ENCODE peak calls at places on chromosomes 11 and 22, in ten cellular contexts. One of them, this sample, is unnamed.

GRCh38 chr22:20463324-20464095 is 25.9 kb upstream of the SCARF2 start:
- DNase-seq in iPS-NIHi11: no peak
- DNase-seq in A172: no peak
- DNase-seq in heart right ventricle: no peak
- DNase-seq in sigmoid colon: no peak
- DNase-seq in GM04504: no peak
- DNase-seq in esophagus squamous epithelium: no peak
- DNase-seq in colonic mucosa: no peak
- DNase-seq in astrocyte of the cerebellum: no peak
- DNase-seq in KG1: peak
- DNase-seq in this sample: no peak

GRCh38 chr11:65612691-65613090 is 1.3 kb downstream of the MAP3K11 start:
- DNase-seq in colonic mucosa: no peak
- DNase-seq in A172: no peak
- DNase-seq in iPS-NIHi11: no peak
- DNase-seq in sigmoid colon: no peak
- DNase-seq in heart right ventricle: no peak
- DNase-seq in esophagus squamous epithelium: no peak
- DNase-seq in GM04504: no peak
- DNase-seq in KG1: no peak
- DNase-seq in astrocyte of the cerebellum: no peak
- DNase-seq in this sample: no peak

GRCh38 chr11:111170761-111171379 is 74.7 kb upstream of the POU2AF2 start:
- DNase-seq in esophagus squamous epithelium: no peak
- DNase-seq in KG1: no peak
- DNase-seq in iPS-NIHi11: no peak
- DNase-seq in astrocyte of the cerebellum: no peak
- DNase-seq in GM04504: no peak
- DNase-seq in heart right ventricle: no peak
- DNase-seq in sigmoid colon: no peak
- DNase-seq in colonic mucosa: no peak
- DNase-seq in A172: no peak
- DNase-seq in this sample: no peak

GRCh38 chr11:32426192-32426591 is 9.1 kb downstream of the WT1 start:
- DNase-seq in colonic mucosa: no peak
- DNase-seq in sigmoid colon: no peak
- DNase-seq in GM04504: no peak
- DNase-seq in A172: no peak
- DNase-seq in astrocyte of the cerebellum: no peak
- DNase-seq in heart right ventricle: no peak
- DNase-seq in esophagus squamous epithelium: no peak
- DNase-seq in KG1: no peak
- DNase-seq in iPS-NIHi11: no peak
- DNase-seq in this sample: no peak

GRCh38 chr11:76096552-76096951 is 109.8 kb downstream of the WNT11 start:
- DNase-seq in astrocyte of the cerebellum: no peak
- DNase-seq in iPS-NIHi11: no peak
- DNase-seq in sigmoid colon: no peak
- DNase-seq in esophagus squamous epithelium: no peak
- DNase-seq in GM04504: no peak
- DNase-seq in KG1: no peak
- DNase-seq in colonic mucosa: no peak
- DNase-seq in A172: no peak
- DNase-seq in heart right ventricle: no peak
- DNase-seq in this sample: no peak

GRCh38 chr11:68976563-68976962 is 4.2 kb downstream of the MRGPRD start:
- DNase-seq in esophagus squamous epithelium: no peak
- DNase-seq in KG1: no peak
- DNase-seq in astrocyte of the cerebellum: no peak
- DNase-seq in colonic mucosa: no peak
- DNase-seq in GM04504: no peak
- DNase-seq in iPS-NIHi11: no peak
- DNase-seq in heart right ventricle: no peak
- DNase-seq in A172: no peak
- DNase-seq in sigmoid colon: peak
- DNase-seq in this sample: no peak

GRCh38 chr11:108693852-108694251 is 29.0 kb downstream of the DDX10 start:
- DNase-seq in iPS-NIHi11: no peak
- DNase-seq in esophagus squamous epithelium: no peak
- DNase-seq in KG1: no peak
- DNase-seq in heart right ventricle: no peak
- DNase-seq in sigmoid colon: no peak
- DNase-seq in GM04504: peak
- DNase-seq in astrocyte of the cerebellum: no peak
- DNase-seq in A172: peak
- DNase-seq in colonic mucosa: no peak
- DNase-seq in this sample: no peak

GRCh38 chr11:19711911-19712280 is 741 bp upstream of the NAV2 start:
- DNase-seq in heart right ventricle: no peak
- DNase-seq in colonic mucosa: peak
- DNase-seq in iPS-NIHi11: peak
- DNase-seq in sigmoid colon: no peak
- DNase-seq in GM04504: no peak
- DNase-seq in esophagus squamous epithelium: no peak
- DNase-seq in astrocyte of the cerebellum: no peak
- DNase-seq in KG1: no peak
- DNase-seq in A172: no peak
- DNase-seq in this sample: no peak

GRCh38 chr11:46345131-46345597 is 2.1 kb upstream of the DGKZ start:
- DNase-seq in sigmoid colon: no peak
- DNase-seq in colonic mucosa: no peak
- DNase-seq in GM04504: no peak
- DNase-seq in astrocyte of the cerebellum: no peak
- DNase-seq in KG1: peak
- DNase-seq in esophagus squamous epithelium: no peak
- DNase-seq in A172: no peak
- DNase-seq in heart right ventricle: peak
- DNase-seq in iPS-NIHi11: no peak
- DNase-seq in this sample: no peak

GRCh38 chr11:133811850-133812685 is 33.2 kb downstream of the SPATA19 start:
- DNase-seq in iPS-NIHi11: no peak
- DNase-seq in astrocyte of the cerebellum: no peak
- DNase-seq in A172: no peak
- DNase-seq in GM04504: no peak
- DNase-seq in colonic mucosa: no peak
- DNase-seq in sigmoid colon: no peak
- DNase-seq in KG1: no peak
- DNase-seq in heart right ventricle: no peak
- DNase-seq in esophagus squamous epithelium: no peak
- DNase-seq in this sample: no peak

GRCh38 chr22:37331034-37331428 is 48.7 kb downstream of the CYTH4 start:
- DNase-seq in esophagus squamous epithelium: no peak
- DNase-seq in KG1: no peak
- DNase-seq in iPS-NIHi11: no peak
- DNase-seq in GM04504: no peak
- DNase-seq in A172: no peak
- DNase-seq in heart right ventricle: no peak
- DNase-seq in colonic mucosa: no peak
- DNase-seq in sigmoid colon: no peak
- DNase-seq in astrocyte of the cerebellum: peak
- DNase-seq in this sample: no peak

GRCh38 chr11:102615077-102615893 is 9.8 kb downstream of the MMP20 start:
- DNase-seq in iPS-NIHi11: no peak
- DNase-seq in GM04504: no peak
- DNase-seq in A172: no peak
- DNase-seq in colonic mucosa: no peak
- DNase-seq in sigmoid colon: no peak
- DNase-seq in esophagus squamous epithelium: no peak
- DNase-seq in astrocyte of the cerebellum: no peak
- DNase-seq in KG1: no peak
- DNase-seq in heart right ventricle: no peak
- DNase-seq in this sample: no peak

GRCh38 chr11:103234974-103235373 is 125.7 kb downstream of the DYNC2H1 start:
- DNase-seq in iPS-NIHi11: no peak
- DNase-seq in GM04504: peak
- DNase-seq in sigmoid colon: no peak
- DNase-seq in KG1: no peak
- DNase-seq in heart right ventricle: no peak
- DNase-seq in esophagus squamous epithelium: no peak
- DNase-seq in astrocyte of the cerebellum: no peak
- DNase-seq in A172: no peak
- DNase-seq in colonic mucosa: no peak
- DNase-seq in this sample: peak

GRCh38 chr22:32579533-32580220 is 105.1 kb downstream of the FBXO7 start:
- DNase-seq in KG1: no peak
- DNase-seq in colonic mucosa: no peak
- DNase-seq in astrocyte of the cerebellum: peak
- DNase-seq in sigmoid colon: no peak
- DNase-seq in GM04504: no peak
- DNase-seq in A172: peak
- DNase-seq in heart right ventricle: no peak
- DNase-seq in iPS-NIHi11: no peak
- DNase-seq in esophagus squamous epithelium: no peak
- DNase-seq in this sample: no peak

GRCh38 chr11:65456418-65456817 is 33.8 kb downstream of the NEAT1 start:
- DNase-seq in heart right ventricle: no peak
- DNase-seq in GM04504: peak
- DNase-seq in colonic mucosa: no peak
- DNase-seq in sigmoid colon: no peak
- DNase-seq in KG1: no peak
- DNase-seq in astrocyte of the cerebellum: no peak
- DNase-seq in A172: no peak
- DNase-seq in esophagus squamous epithelium: no peak
- DNase-seq in iPS-NIHi11: no peak
- DNase-seq in this sample: no peak

GRCh38 chr22:33565580-33565995 is 354.7 kb downstream of the LARGE1 start:
- DNase-seq in heart right ventricle: peak
- DNase-seq in A172: no peak
- DNase-seq in colonic mucosa: no peak
- DNase-seq in astrocyte of the cerebellum: no peak
- DNase-seq in iPS-NIHi11: no peak
- DNase-seq in esophagus squamous epithelium: no peak
- DNase-seq in GM04504: no peak
- DNase-seq in KG1: no peak
- DNase-seq in sigmoid colon: no peak
- DNase-seq in this sample: no peak

GRCh38 chr22:29480512-29481264 is 670 bp downstream of the NEFH start:
- DNase-seq in iPS-NIHi11: peak
- DNase-seq in heart right ventricle: no peak
- DNase-seq in sigmoid colon: no peak
- DNase-seq in esophagus squamous epithelium: no peak
- DNase-seq in A172: no peak
- DNase-seq in GM04504: no peak
- DNase-seq in KG1: no peak
- DNase-seq in astrocyte of the cerebellum: peak
- DNase-seq in colonic mucosa: no peak
- DNase-seq in this sample: no peak

GRCh38 chr22:32341122-32341740 is 16.4 kb upstream of the RFPL3 start:
- DNase-seq in iPS-NIHi11: no peak
- DNase-seq in astrocyte of the cerebellum: no peak
- DNase-seq in esophagus squamous epithelium: no peak
- DNase-seq in A172: no peak
- DNase-seq in GM04504: no peak
- DNase-seq in heart right ventricle: no peak
- DNase-seq in KG1: no peak
- DNase-seq in colonic mucosa: no peak
- DNase-seq in sigmoid colon: no peak
- DNase-seq in this sample: no peak

GRCh38 chr11:69394902-69395690 is 86.4 kb upstream of the LINC01488 start:
- DNase-seq in astrocyte of the cerebellum: no peak
- DNase-seq in heart right ventricle: no peak
- DNase-seq in KG1: no peak
- DNase-seq in sigmoid colon: peak
- DNase-seq in esophagus squamous epithelium: no peak
- DNase-seq in iPS-NIHi11: no peak
- DNase-seq in A172: no peak
- DNase-seq in colonic mucosa: no peak
- DNase-seq in GM04504: no peak
- DNase-seq in this sample: no peak

GRCh38 chr11:69931060-69931910 is 112.1 kb upstream of the FGF3 start:
- DNase-seq in GM04504: no peak
- DNase-seq in astrocyte of the cerebellum: no peak
- DNase-seq in heart right ventricle: no peak
- DNase-seq in A172: no peak
- DNase-seq in iPS-NIHi11: no peak
- DNase-seq in sigmoid colon: peak
- DNase-seq in KG1: no peak
- DNase-seq in esophagus squamous epithelium: no peak
- DNase-seq in colonic mucosa: no peak
- DNase-seq in this sample: no peak

GRCh38 chr11:65136515-65137096 is 2.3 kb upstream of the SYVN1 start:
- DNase-seq in sigmoid colon: no peak
- DNase-seq in A172: no peak
- DNase-seq in KG1: no peak
- DNase-seq in astrocyte of the cerebellum: no peak
- DNase-seq in GM04504: no peak
- DNase-seq in iPS-NIHi11: no peak
- DNase-seq in heart right ventricle: no peak
- DNase-seq in colonic mucosa: peak
- DNase-seq in esophagus squamous epithelium: no peak
- DNase-seq in this sample: no peak

GRCh38 chr11:28619870-28620540 is 511.8 kb downstream of the METTL15 start:
- DNase-seq in GM04504: no peak
- DNase-seq in esophagus squamous epithelium: no peak
- DNase-seq in KG1: no peak
- DNase-seq in heart right ventricle: no peak
- DNase-seq in iPS-NIHi11: no peak
- DNase-seq in astrocyte of the cerebellum: peak
- DNase-seq in A172: peak
- DNase-seq in colonic mucosa: no peak
- DNase-seq in sigmoid colon: no peak
- DNase-seq in this sample: no peak

GRCh38 chr11:114163231-114163631 is 103.7 kb downstream of the ZBTB16 start:
- DNase-seq in KG1: no peak
- DNase-seq in A172: no peak
- DNase-seq in GM04504: no peak
- DNase-seq in sigmoid colon: peak
- DNase-seq in heart right ventricle: no peak
- DNase-seq in astrocyte of the cerebellum: peak
- DNase-seq in iPS-NIHi11: no peak
- DNase-seq in esophagus squamous epithelium: no peak
- DNase-seq in colonic mucosa: no peak
- DNase-seq in this sample: no peak

GRCh38 chr22:48152154-48152775 is 1389.8 kb downstream of the TBC1D22A start:
- DNase-seq in A172: no peak
- DNase-seq in astrocyte of the cerebellum: no peak
- DNase-seq in heart right ventricle: no peak
- DNase-seq in iPS-NIHi11: no peak
- DNase-seq in KG1: no peak
- DNase-seq in sigmoid colon: no peak
- DNase-seq in esophagus squamous epithelium: no peak
- DNase-seq in colonic mucosa: no peak
- DNase-seq in GM04504: no peak
- DNase-seq in this sample: no peak

GRCh38 chr11:117663826-117664225 is 133.2 kb downstream of the DSCAML1 start:
- DNase-seq in KG1: no peak
- DNase-seq in colonic mucosa: no peak
- DNase-seq in sigmoid colon: peak
- DNase-seq in GM04504: no peak
- DNase-seq in esophagus squamous epithelium: no peak
- DNase-seq in heart right ventricle: no peak
- DNase-seq in astrocyte of the cerebellum: no peak
- DNase-seq in iPS-NIHi11: no peak
- DNase-seq in A172: no peak
- DNase-seq in this sample: no peak

GRCh38 chr22:47294222-47294532 is 531.7 kb downstream of the TBC1D22A start:
- DNase-seq in sigmoid colon: peak
- DNase-seq in esophagus squamous epithelium: no peak
- DNase-seq in KG1: no peak
- DNase-seq in astrocyte of the cerebellum: no peak
- DNase-seq in heart right ventricle: no peak
- DNase-seq in A172: peak
- DNase-seq in GM04504: peak
- DNase-seq in iPS-NIHi11: no peak
- DNase-seq in colonic mucosa: no peak
- DNase-seq in this sample: no peak

GRCh38 chr11:91081440-91082088 is 858.7 kb upstream of the CHORDC1 start:
- DNase-seq in iPS-NIHi11: no peak
- DNase-seq in colonic mucosa: no peak
- DNase-seq in esophagus squamous epithelium: no peak
- DNase-seq in A172: peak
- DNase-seq in astrocyte of the cerebellum: peak
- DNase-seq in GM04504: no peak
- DNase-seq in sigmoid colon: peak
- DNase-seq in heart right ventricle: peak
- DNase-seq in KG1: no peak
- DNase-seq in this sample: no peak

GRCh38 chr11:71999360-71999759 is 651 bp downstream of the IL18BP start:
- DNase-seq in sigmoid colon: peak
- DNase-seq in GM04504: no peak
- DNase-seq in astrocyte of the cerebellum: peak
- DNase-seq in KG1: no peak
- DNase-seq in heart right ventricle: peak
- DNase-seq in esophagus squamous epithelium: no peak
- DNase-seq in colonic mucosa: no peak
- DNase-seq in A172: peak
- DNase-seq in iPS-NIHi11: no peak
- DNase-seq in this sample: no peak